ENCODE peak calls at places on chromosomes 7 and 10, in nine cellular contexts. W is anterior cingulate cortex, J is amygdala, S is GM20000, U is RWPE1, C is MG63, Z is omental fat pad, Q is HuH-7, T is COR-L47. K is an unnamed sample.

GRCh38 chr10:113273151-113273876 is 279.5 kb upstream of the HABP2 start:
- DNase-seq in J (peak), U (no peak), T (no peak), Z (no peak), Q (no peak), C (no peak), W (peak), S (no peak), K (no peak)

GRCh38 chr7:151551820-151552219 is 32.1 kb upstream of the RHEB start:
- DNase-seq in C (no peak), W (no peak), T (no peak), Z (no peak), S (no peak), J (no peak), Q (no peak), U (no peak), K (no peak)

GRCh38 chr10:109695988-109696387 is 227.3 kb downstream of the XPNPEP1 start:
- DNase-seq in T (no peak), U (no peak), J (no peak), Z (no peak), W (no peak), Q (no peak), S (no peak), C (no peak), K (no peak)

GRCh38 chr7:24703296-24703695 is 54.0 kb downstream of the GSDME start:
- DNase-seq in J (no peak), Q (no peak), W (no peak), Z (no peak), S (no peak), C (no peak), T (no peak), U (peak), K (no peak)

GRCh38 chr10:109914966-109915365 is 8.3 kb downstream of the XPNPEP1 start:
- DNase-seq in T (no peak), J (no peak), C (peak), W (no peak), U (peak), Z (no peak), S (no peak), Q (peak), K (no peak)

GRCh38 chr7:45189151-45189970 is 31.8 kb downstream of the RAMP3 start:
- DNase-seq in T (no peak), W (no peak), C (no peak), Z (no peak), Q (no peak), U (no peak), J (no peak), S (no peak), K (no peak)

GRCh38 chr10:51321968-51322367 is 247.7 kb downstream of the PRKG1 start:
- DNase-seq in C (no peak), S (no peak), J (no peak), Q (no peak), Z (no peak), U (no peak), W (no peak), T (no peak), K (no peak)

GRCh38 chr10:476458-476780 is 213.0 kb downstream of the DIP2C start:
- DNase-seq in U (no peak), W (no peak), C (no peak), J (no peak), T (no peak), Z (no peak), S (no peak), Q (no peak), K (no peak)

GRCh38 chr10:93495654-93496321 is 624 bp upstream of the CEP55 start:
- DNase-seq in S (peak), Q (peak), J (no peak), T (peak), U (peak), Z (no peak), C (peak), W (no peak), K (peak)

GRCh38 chr10:132611986-132612385 is 74.4 kb downstream of the INPP5A start:
- DNase-seq in S (no peak), W (no peak), C (no peak), Q (no peak), T (no peak), J (no peak), U (no peak), Z (no peak), K (no peak)

GRCh38 chr7:81111358-81111757 is 192.5 kb upstream of the SEMA3C start:
- DNase-seq in C (peak), W (no peak), Z (no peak), J (no peak), Q (no peak), U (peak), T (no peak), S (no peak), K (no peak)

GRCh38 chr7:41189866-41190265 is 513.0 kb downstream of the INHBA start:
- DNase-seq in J (no peak), U (peak), T (no peak), Q (no peak), W (no peak), S (no peak), Z (no peak), C (peak), K (no peak)

K was measured in NCI-H2081.